ENCODE peak calls at places on chromosomes 5 and 9, in nine cellular contexts. F is kidney glomerular epithelial cell, Y is globus pallidus, D is amniotic stem cell, C is T-helper 2 cell, W is NCI-H774, S is ureter, V is HTR-8/SVneo, J is GM20000. L is an unnamed sample.

GRCh38 chr9:3323714-3324113 is 202.1 kb downstream of the RFX3 start:
- DNase-seq in F (no peak), Y (no peak), D (no peak), C (no peak), W (no peak), S (no peak), V (no peak), J (no peak), L (no peak)

GRCh38 chr9:129322641-129323375 is 144.7 kb upstream of the IER5L start:
- DNase-seq in F (no peak), Y (no peak), D (no peak), C (no peak), W (no peak), S (peak), V (no peak), J (no peak), L (no peak)

GRCh38 chr5:143916441-143916840 is 104.5 kb downstream of the HMHB1 start:
- DNase-seq in F (no peak), Y (no peak), D (no peak), C (no peak), W (no peak), S (no peak), V (no peak), J (no peak), L (no peak)

GRCh38 chr5:171707441-171707790 is 78.2 kb upstream of the SMIM23 start:
- DNase-seq in F (no peak), Y (no peak), D (no peak), C (no peak), W (no peak), S (peak), V (no peak), J (no peak), L (no peak)

GRCh38 chr9:120436937-120437592 is 142.9 kb downstream of the CDK5RAP2 start:
- DNase-seq in F (no peak), Y (no peak), D (no peak), C (no peak), W (no peak), S (no peak), V (no peak), J (no peak), L (no peak)

GRCh38 chr5:174401793-174402192 is 322.6 kb upstream of the MSX2 start:
- DNase-seq in F (no peak), Y (no peak), D (no peak), C (no peak), W (no peak), S (no peak), V (no peak), J (no peak), L (no peak)

GRCh38 chr5:2352101-2352861 is 399.2 kb downstream of the IRX2 start:
- DNase-seq in F (no peak), Y (no peak), D (no peak), C (no peak), W (no peak), S (no peak), V (no peak), J (no peak), L (no peak)

GRCh38 chr9:69758001-69758730 is 1.6 kb downstream of the PTAR1 start:
- DNase-seq in F (no peak), Y (no peak), D (no peak), C (peak), W (peak), S (no peak), V (no peak), J (no peak), L (no peak)

GRCh38 chr5:71740015-71740753 is 21.1 kb downstream of the CARTPT start:
- DNase-seq in F (no peak), Y (no peak), D (no peak), C (no peak), W (no peak), S (no peak), V (no peak), J (peak), L (no peak)

GRCh38 chr9:78351816-78352215 is 54.9 kb downstream of the PSAT1 start:
- DNase-seq in F (no peak), Y (no peak), D (no peak), C (peak), W (no peak), S (no peak), V (no peak), J (no peak), L (no peak)

GRCh38 chr5:1161832-1162229 is 39.6 kb upstream of the SLC6A19 start:
- DNase-seq in F (no peak), Y (peak), D (no peak), C (no peak), W (peak), S (peak), V (no peak), J (no peak), L (no peak)

GRCh38 chr5:124677376-124677998 is 69.0 kb downstream of the ZNF608 start:
- DNase-seq in F (no peak), Y (peak), D (no peak), C (no peak), W (no peak), S (no peak), V (no peak), J (no peak), L (no peak)

GRCh38 chr5:177133845-177134652 is 476 bp downstream of the NSD1 start:
- DNase-seq in F (peak), Y (peak), D (no peak), C (peak), W (no peak), S (no peak), V (no peak), J (peak), L (peak)

GRCh38 chr9:111902396-111903147 is 6.0 kb downstream of the UGCG start:
- DNase-seq in F (no peak), Y (no peak), D (no peak), C (no peak), W (no peak), S (no peak), V (no peak), J (no peak), L (no peak)

GRCh38 chr9:136538599-136539426 is 7.0 kb downstream of the NOTCH1 start:
- DNase-seq in F (no peak), Y (no peak), D (no peak), C (peak), W (no peak), S (no peak), V (no peak), J (peak), L (no peak)

GRCh38 chr9:122348288-122348777 is 22.5 kb upstream of the PTGS1 start:
- DNase-seq in F (no peak), Y (no peak), D (no peak), C (no peak), W (no peak), S (no peak), V (no peak), J (no peak), L (no peak)

GRCh38 chr5:32156635-32157034 is 17.5 kb downstream of the GOLPH3 start:
- DNase-seq in F (no peak), Y (no peak), D (no peak), C (no peak), W (no peak), S (no peak), V (no peak), J (no peak), L (no peak)

GRCh38 chr9:72931437-72931836 is 21.4 kb downstream of the ALDH1A1 start:
- DNase-seq in F (peak), Y (no peak), D (no peak), C (no peak), W (no peak), S (no peak), V (no peak), J (no peak), L (no peak)

GRCh38 chr9:214488-215448 is at the start of gene DOCK8:
- DNase-seq in F (no peak), Y (no peak), D (no peak), C (peak), W (no peak), S (peak), V (peak), J (peak), L (peak)

GRCh38 chr9:68648164-68648563 is 56.9 kb upstream of the PIP5K1B start:
- DNase-seq in F (no peak), Y (no peak), D (no peak), C (no peak), W (no peak), S (no peak), V (no peak), J (no peak), L (no peak)

GRCh38 chr9:125593581-125593980 is 113.4 kb downstream of the MAPKAP1 start:
- DNase-seq in F (no peak), Y (no peak), D (no peak), C (no peak), W (no peak), S (no peak), V (no peak), J (no peak), L (no peak)

GRCh38 chr5:166947045-166947444 is 1344.4 kb upstream of the WWC1 start:
- DNase-seq in F (no peak), Y (no peak), D (no peak), C (no peak), W (no peak), S (no peak), V (no peak), J (no peak), L (no peak)

GRCh38 chr5:88944751-88945507 is 61.9 kb upstream of the MEF2C start:
- DNase-seq in F (no peak), Y (no peak), D (peak), C (no peak), W (no peak), S (no peak), V (no peak), J (no peak), L (no peak)

GRCh38 chr9:113577525-113578261 is 114.2 kb downstream of the RGS3 start:
- DNase-seq in F (peak), Y (no peak), D (peak), C (no peak), W (no peak), S (no peak), V (peak), J (no peak), L (no peak)

GRCh38 chr9:123881604-123882003 is 48.3 kb downstream of the DENND1A start:
- DNase-seq in F (no peak), Y (no peak), D (no peak), C (peak), W (no peak), S (no peak), V (no peak), J (no peak), L (no peak)

GRCh38 chr9:110093871-110094270 is 114.1 kb downstream of the C9orf152 start:
- DNase-seq in F (no peak), Y (no peak), D (no peak), C (no peak), W (no peak), S (no peak), V (no peak), J (no peak), L (no peak)

GRCh38 chr9:94867281-94867841 is 140.9 kb downstream of the AOPEP start:
- DNase-seq in F (peak), Y (peak), D (peak), C (no peak), W (no peak), S (peak), V (peak), J (no peak), L (no peak)

GRCh38 chr9:129697956-129698757 is 32.7 kb downstream of the PRRX2 start:
- DNase-seq in F (no peak), Y (no peak), D (no peak), C (no peak), W (no peak), S (peak), V (no peak), J (no peak), L (peak)

GRCh38 chr9:115694991-115695390 is 458.6 kb upstream of the PAPPA start:
- DNase-seq in F (no peak), Y (no peak), D (no peak), C (no peak), W (no peak), S (no peak), V (no peak), J (no peak), L (no peak)

GRCh38 chr5:90792725-90793124 is 234.1 kb downstream of the ADGRV1 start:
- DNase-seq in F (peak), Y (no peak), D (no peak), C (no peak), W (no peak), S (no peak), V (peak), J (no peak), L (no peak)

GRCh38 chr9:134476942-134477335 is 150.7 kb downstream of the RXRA start:
- DNase-seq in F (no peak), Y (no peak), D (no peak), C (no peak), W (no peak), S (no peak), V (no peak), J (no peak), L (no peak)

GRCh38 chr9:96160866-96161265 is 141.1 kb downstream of the HSD17B3 start:
- DNase-seq in F (no peak), Y (no peak), D (no peak), C (no peak), W (no peak), S (no peak), V (no peak), J (no peak), L (no peak)

GRCh38 chr9:126722922-126723806 is 81.7 kb upstream of the ZBTB43 start:
- DNase-seq in F (no peak), Y (no peak), D (no peak), C (peak), W (peak), S (peak), V (peak), J (peak), L (peak)

GRCh38 chr9:3662671-3663070 is 136.9 kb upstream of the RFX3 start:
- DNase-seq in F (peak), Y (no peak), D (no peak), C (no peak), W (no peak), S (no peak), V (no peak), J (no peak), L (no peak)

L was measured in stimulated activated CD4-positive, alpha-beta T cell treated with anti-CD3 and anti-CD28 coated beads, TNF-alpha, amount 100 ng/mL, for 4 hours.